ENCODE peak calls at places on chromosome 18, in eight cellular contexts. P is ELR; L is activated CD8-positive, alpha-beta memory T cell treated with anti-CD3 and anti-CD28 coated beads, Interleukin-2, amount 50 U/mL, for 48 hours; F is glomerular endothelial cell; J is mesenteric fat pad; X is HuH-7.5; W is central memory CD4-positive, alpha-beta T cell; I is ovary. C is an unnamed sample.

GRCh38 chr18:22711381-22711717 is 221.8 kb upstream of the RBBP8 start:
- DNase-seq in I (no peak), F (no peak), X (no peak), L (no peak), J (no peak), P (peak), W (no peak), C (no peak)

GRCh38 chr18:8800041-8800441 is 94.7 kb downstream of the MTCL1 start:
- DNase-seq in J (no peak), I (no peak), W (no peak), P (peak), F (no peak), L (no peak), X (no peak), C (no peak)

GRCh38 chr18:48514786-48515185 is 24.0 kb upstream of the CTIF start:
- DNase-seq in L (no peak), X (no peak), F (no peak), J (no peak), I (no peak), P (no peak), W (no peak), C (no peak)

GRCh38 chr18:9547767-9548166 is 66.6 kb downstream of the PPP4R1 start:
- DNase-seq in F (no peak), W (no peak), I (no peak), X (no peak), L (no peak), P (no peak), J (no peak), C (no peak)

GRCh38 chr18:22348521-22349316 is 69.0 kb downstream of the CTAGE1 start:
- DNase-seq in J (no peak), P (peak), I (peak), X (peak), L (no peak), F (no peak), W (no peak), C (no peak)

GRCh38 chr18:46950064-46950656 is 32.8 kb downstream of the KATNAL2 start:
- DNase-seq in F (no peak), P (peak), L (no peak), I (no peak), X (peak), J (no peak), W (no peak), C (no peak)

GRCh38 chr18:44781890-44782289 is 101.2 kb downstream of the SETBP1 start:
- DNase-seq in W (no peak), X (no peak), J (no peak), I (no peak), L (no peak), P (no peak), F (no peak), C (no peak)

GRCh38 chr18:69944434-69944833 is 3.2 kb downstream of the CD226 start:
- DNase-seq in W (no peak), I (no peak), X (no peak), P (no peak), J (no peak), F (no peak), L (no peak), C (no peak)

GRCh38 chr18:24009246-24009645 is 5.3 kb upstream of the TTC39C start:
- DNase-seq in W (no peak), J (no peak), I (no peak), L (no peak), F (no peak), P (no peak), X (no peak), C (no peak)

GRCh38 chr18:13039806-13040205 is 48.6 kb downstream of the CEP192 start:
- DNase-seq in W (no peak), F (no peak), X (no peak), P (no peak), I (no peak), L (no peak), J (no peak), C (no peak)

GRCh38 chr18:51361130-51361860 is 163.8 kb upstream of the MEX3C start:
- DNase-seq in X (no peak), I (no peak), F (peak), P (no peak), W (no peak), J (no peak), L (no peak), C (no peak)

GRCh38 chr18:25261768-25262167 is 90.2 kb downstream of the ZNF521 start:
- DNase-seq in X (no peak), F (no peak), W (no peak), J (no peak), P (no peak), I (no peak), L (no peak), C (no peak)

GRCh38 chr18:13913205-13913604 is 2.1 kb downstream of the MC2R start:
- DNase-seq in F (no peak), I (no peak), X (no peak), L (no peak), J (no peak), W (no peak), P (no peak), C (no peak)

GRCh38 chr18:63440219-63440618 is 17.9 kb upstream of the VPS4B start:
- DNase-seq in L (no peak), F (no peak), I (no peak), J (no peak), P (peak), X (no peak), W (no peak), C (no peak)

GRCh38 chr18:21740474-21740723 is 193 bp upstream of the MIB1 start:
- DNase-seq in F (peak), L (no peak), W (peak), P (peak), X (peak), J (peak), I (no peak), C (peak)

GRCh38 chr18:10099539-10100140 is 185.8 kb downstream of the VAPA start:
- DNase-seq in L (no peak), W (no peak), I (no peak), F (no peak), P (no peak), X (no peak), J (no peak), C (no peak)

GRCh38 chr18:48296581-48296980 is 112.6 kb downstream of the ZBTB7C start:
- DNase-seq in L (peak), J (peak), X (no peak), P (no peak), I (no peak), W (no peak), F (no peak), C (no peak)

GRCh38 chr18:48607049-48607984 is 68.5 kb downstream of the CTIF start:
- DNase-seq in W (no peak), J (no peak), I (peak), X (no peak), L (no peak), F (no peak), P (peak), C (no peak)

GRCh38 chr18:74724186-74724585 is 126.5 kb downstream of the ZNF407 start:
- DNase-seq in P (peak), L (no peak), I (no peak), W (no peak), X (no peak), J (no peak), F (no peak), C (no peak)

GRCh38 chr18:32930695-32931301 is 158.0 kb upstream of the KLHL14 start:
- DNase-seq in X (peak), F (peak), P (peak), I (no peak), L (no peak), J (no peak), W (no peak), C (no peak)

GRCh38 chr18:9150116-9150515 is 13.5 kb downstream of the ANKRD12 start:
- DNase-seq in F (no peak), I (no peak), L (no peak), J (no peak), X (no peak), W (no peak), P (no peak), C (no peak)

GRCh38 chr18:408367-408766 is 92.1 kb downstream of the COLEC12 start:
- DNase-seq in X (no peak), I (no peak), J (no peak), P (no peak), W (no peak), L (no peak), F (no peak), C (no peak)

GRCh38 chr18:30927517-30928075 is 114.9 kb downstream of the DSC3 start:
- DNase-seq in I (no peak), X (peak), P (no peak), W (no peak), F (no peak), J (no peak), L (no peak), C (no peak)

GRCh38 chr18:78883501-78883900 is 96.1 kb upstream of the SALL3 start:
- DNase-seq in L (no peak), I (no peak), P (no peak), W (no peak), X (no peak), J (no peak), F (no peak), C (no peak)

GRCh38 chr18:51603111-51603510 is 405.6 kb upstream of the MEX3C start:
- DNase-seq in X (no peak), F (no peak), J (no peak), L (no peak), W (no peak), I (no peak), P (no peak), C (no peak)

GRCh38 chr18:46815661-46816060 is 58.8 kb upstream of the ST8SIA5 start:
- DNase-seq in F (no peak), X (no peak), J (no peak), W (no peak), L (no peak), P (no peak), I (no peak), C (no peak)

GRCh38 chr18:61286867-61287266 is 46.4 kb upstream of the CDH20 start:
- DNase-seq in W (no peak), F (no peak), P (no peak), X (no peak), J (no peak), L (no peak), I (no peak), C (no peak)

GRCh38 chr18:76875390-76876330 is 53.3 kb downstream of the ZNF236 start:
- DNase-seq in W (peak), P (peak), L (no peak), J (no peak), X (peak), F (peak), I (peak), C (no peak)

GRCh38 chr18:48412339-48412929 is 3.3 kb upstream of the ZBTB7C start:
- DNase-seq in P (peak), I (no peak), J (no peak), X (no peak), F (no peak), W (peak), L (no peak), C (no peak)

GRCh38 chr18:69622192-69622591 is 221.5 kb downstream of the DOK6 start:
- DNase-seq in L (no peak), W (no peak), J (no peak), I (no peak), X (no peak), P (no peak), F (no peak), C (no peak)

GRCh38 chr18:25350561-25351201 is 1.3 kb downstream of the ZNF521 start:
- DNase-seq in J (peak), P (peak), L (peak), F (no peak), W (no peak), I (peak), X (no peak), C (no peak)

GRCh38 chr18:72672364-72673151 is 128.4 kb upstream of the CBLN2 start:
- DNase-seq in W (no peak), J (no peak), P (peak), I (no peak), L (no peak), F (peak), X (no peak), C (no peak)

GRCh38 chr18:10454800-10455550 is 540 bp downstream of the APCDD1 start:
- DNase-seq in J (no peak), P (no peak), L (no peak), X (peak), I (peak), F (no peak), W (no peak), C (no peak)

GRCh38 chr18:12317664-12318333 is 9.8 kb downstream of the TUBB6 start:
- DNase-seq in F (no peak), L (no peak), X (no peak), I (no peak), J (no peak), P (peak), W (no peak), C (no peak)

GRCh38 chr18:29652797-29653196 is 1389.7 kb downstream of the DSC3 start:
- DNase-seq in W (no peak), L (no peak), X (no peak), J (no peak), F (no peak), P (peak), I (no peak), C (no peak)

GRCh38 chr18:40708726-40709125 is 1246.3 kb upstream of the PIK3C3 start:
- DNase-seq in I (no peak), F (no peak), X (no peak), L (no peak), J (no peak), P (no peak), W (no peak), C (no peak)

GRCh38 chr18:42087876-42088275 is 132.8 kb downstream of the PIK3C3 start:
- DNase-seq in P (no peak), X (no peak), F (no peak), L (no peak), W (no peak), I (no peak), J (no peak), C (no peak)

GRCh38 chr18:59987102-59987501 is 87.3 kb downstream of the PMAIP1 start:
- DNase-seq in P (no peak), W (no peak), I (no peak), X (no peak), L (no peak), F (no peak), J (no peak), C (no peak)

C was measured in CD14-positive monocyte.